ENCODE peak calls at places on chromosomes 12 and 14, in eight cellular contexts. Y, G, I, F, O, S, H and W are unnamed samples. For H3K4me1, the result is how much of the 10 kb centered on the place peaks cover.

GRCh38 chr12:29769162-29769820 is 14.5 kb downstream of the TMTC1 start:
- DNase-seq in S (no peak), O (peak), H (no peak), I (peak), F (peak), G (peak), Y (no peak), W (no peak)

GRCh38 chr12:9115731-9116689 is at the start of gene A2M:
- DNase-seq in H (no peak), F (peak), G (no peak), Y (no peak), I (peak), O (peak), S (no peak), W (no peak)

GRCh38 chr14:68740798-68741480 is 51.9 kb downstream of the ZFP36L1 start:
- DNase-seq in O (no peak), G (no peak), I (no peak), S (no peak), F (no peak), Y (no peak), H (no peak), W (no peak)

GRCh38 chr12:100860611-100861010 is 66.0 kb downstream of the ANO4 start:
- DNase-seq in G (peak), I (peak), O (no peak), F (no peak), Y (no peak), H (no peak), S (no peak), W (no peak)

GRCh38 chr14:74973003-74973614 is 17.7 kb upstream of the PGF start:
- DNase-seq in Y (peak), G (peak), O (peak), H (no peak), I (peak), F (peak), S (no peak), W (no peak)

GRCh38 chr14:74349757-74350156 is 1.5 kb downstream of the VRTN start:
- DNase-seq in G (no peak), H (no peak), S (peak), Y (no peak), I (no peak), O (no peak), F (no peak), W (no peak)

GRCh38 chr14:50666772-50667490 is 1.2 kb downstream of the SAV1 start:
- DNase-seq in F (no peak), S (peak), I (peak), G (peak), Y (peak), H (no peak), O (peak), W (peak)

GRCh38 chr12:1911598-1912575 is 6.6 kb downstream of the CACNA2D4 start:
- DNase-seq in G (peak), O (no peak), S (no peak), Y (no peak), H (peak), F (no peak), I (no peak), W (no peak)

GRCh38 chr14:35285168-35285990 is 6.8 kb upstream of the PSMA6 start:
- DNase-seq in G (peak), Y (peak), S (no peak), H (no peak), I (no peak), F (no peak), O (no peak), W (no peak)

GRCh38 chr14:96461950-96462798 is 40.0 kb upstream of the PAPOLA start:
- DNase-seq in H (no peak), Y (no peak), S (peak), O (no peak), F (no peak), I (no peak), G (no peak), W (no peak)

GRCh38 chr12:76074701-76075336 is 9.7 kb downstream of the NAP1L1 start:
- DNase-seq in H (no peak), F (no peak), S (no peak), G (peak), I (no peak), O (no peak), Y (no peak), W (no peak)

GRCh38 chr14:65879218-65880009 is 466.9 kb downstream of the FUT8 start:
- DNase-seq in Y (no peak), S (no peak), F (no peak), H (no peak), G (no peak), O (peak), I (peak), W (no peak)

GRCh38 chr12:91178139-91178561 is 4.5 kb downstream of the DCN start:
- DNase-seq in I (peak), G (no peak), O (peak), H (no peak), Y (no peak), S (no peak), F (no peak), W (no peak)

GRCh38 chr14:64465856-64466554 is 706 bp downstream of the AKAP5 start:
- DNase-seq in O (peak), I (peak), Y (no peak), F (no peak), S (peak), H (no peak), G (peak), W (peak)

GRCh38 chr12:43957732-43958131 is 121.9 kb downstream of the TMEM117 start:
- DNase-seq in O (peak), S (peak), G (peak), F (no peak), Y (peak), H (no peak), I (peak), W (peak)

GRCh38 chr14:73567951-73568885 is 795 bp upstream of the ACOT2 start:
- DNase-seq in F (no peak), H (no peak), Y (no peak), I (peak), S (no peak), G (peak), O (peak), W (no peak)

GRCh38 chr12:106249411-106250135 is 1.8 kb upstream of the CKAP4 start:
- DNase-seq in O (no peak), S (no peak), F (no peak), H (no peak), G (no peak), Y (peak), I (no peak), W (no peak)

GRCh38 chr14:77260631-77261030 is 10.4 kb downstream of the NGB start:
- DNase-seq in F (no peak), S (no peak), O (peak), G (peak), Y (no peak), I (no peak), H (no peak), W (peak)

GRCh38 chr12:9244894-9245293 is 36.7 kb upstream of the PZP start:
- DNase-seq in G (no peak), H (no peak), O (no peak), Y (no peak), S (no peak), F (no peak), I (peak), W (no peak)

GRCh38 chr14:70871863-70872677 is 35.2 kb upstream of the PCNX1 start:
- DNase-seq in I (no peak), G (no peak), O (no peak), F (no peak), H (no peak), S (no peak), Y (no peak), W (no peak)

GRCh38 chr12:48828293-48828692 is 10.0 kb downstream of the CACNB3 start:
- DNase-seq in O (no peak), Y (no peak), G (peak), I (no peak), S (no peak), F (no peak), H (no peak), W (no peak)

GRCh38 chr12:41193321-41193720 is 5.2 kb downstream of the PDZRN4 start:
- DNase-seq in H (no peak), I (no peak), F (no peak), Y (no peak), G (no peak), S (no peak), O (no peak), W (no peak)

GRCh38 chr12:28191018-28191595 is 851 bp downstream of the CCDC91 start:
- DNase-seq in Y (peak), G (peak), F (peak), O (no peak), S (no peak), H (peak), I (peak), W (no peak)

GRCh38 chr14:67413806-67414769 is 2.1 kb upstream of the PLEK2 start:
- DNase-seq in O (peak), H (no peak), G (peak), Y (no peak), S (no peak), F (peak), I (peak), W (peak)

GRCh38 chr12:49298160-49298559 is 3.2 kb downstream of the PRPH start:
- DNase-seq in O (no peak), I (no peak), Y (no peak), H (no peak), G (peak), S (no peak), F (no peak), W (peak)

GRCh38 chr12:52247622-52248540 is 14.8 kb downstream of the KRT7 start:
- DNase-seq in F (peak), S (no peak), G (peak), Y (no peak), H (no peak), O (no peak), I (no peak), W (no peak)
- H3K4me1 ChIP-seq in F (half or more), S (under half), G (under half), Y (under half), H (under half), O (under half), I (under half), W (under half)

DNA sequence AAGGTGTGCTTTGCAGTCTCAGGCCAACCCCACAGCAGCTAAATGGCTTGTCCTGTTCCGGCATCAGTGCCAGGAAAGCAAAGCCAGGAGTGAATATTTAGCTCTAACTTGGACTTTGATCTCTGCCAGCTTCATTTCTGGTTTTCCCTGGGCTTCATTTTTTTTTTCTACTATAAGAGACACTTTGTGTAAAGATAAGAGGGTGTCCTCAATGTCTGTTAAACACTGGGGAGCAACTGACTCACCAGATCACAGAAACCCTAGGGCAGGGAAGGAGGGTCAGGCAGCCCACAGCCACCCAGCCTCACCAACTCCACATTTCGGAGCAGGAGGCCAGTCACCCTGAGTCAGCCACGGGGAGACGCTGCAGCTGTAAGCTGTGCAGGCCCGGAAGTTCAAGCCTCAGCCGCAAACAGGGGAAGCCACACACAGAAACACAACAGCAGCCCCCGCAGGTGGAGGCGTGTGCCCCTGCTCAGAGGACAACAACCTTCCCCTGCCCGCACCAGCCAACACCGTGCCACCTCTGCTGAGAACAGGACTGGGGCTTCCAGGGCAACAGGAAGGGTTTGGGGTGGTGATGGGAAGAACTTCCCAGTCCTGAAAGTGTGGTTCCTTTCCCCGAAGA is 6.3 kb downstream of the TNFRSF1A start:
- DNase-seq in F (peak), Y (peak), S (peak), G (peak), O (peak), I (peak), H (peak), W (peak)
- TF ChIP-seq CTCF in F (peak), Y (peak), S (peak), G (peak), O (peak), I (peak), H (peak), W (peak)

GRCh38 chr14:87434680-87435079 is 558.3 kb downstream of the GALC start:
- DNase-seq in F (no peak), Y (no peak), O (no peak), S (peak), G (no peak), H (no peak), I (no peak), W (no peak)

GRCh38 chr14:87432698-87433097 is 560.3 kb downstream of the GALC start:
- DNase-seq in H (no peak), S (no peak), Y (no peak), O (no peak), I (no peak), G (no peak), F (no peak), W (no peak)

GRCh38 chr14:87434011-87434410 is 559.0 kb downstream of the GALC start:
- DNase-seq in F (no peak), H (no peak), O (no peak), G (no peak), S (no peak), I (no peak), Y (no peak), W (no peak)

DNA sequence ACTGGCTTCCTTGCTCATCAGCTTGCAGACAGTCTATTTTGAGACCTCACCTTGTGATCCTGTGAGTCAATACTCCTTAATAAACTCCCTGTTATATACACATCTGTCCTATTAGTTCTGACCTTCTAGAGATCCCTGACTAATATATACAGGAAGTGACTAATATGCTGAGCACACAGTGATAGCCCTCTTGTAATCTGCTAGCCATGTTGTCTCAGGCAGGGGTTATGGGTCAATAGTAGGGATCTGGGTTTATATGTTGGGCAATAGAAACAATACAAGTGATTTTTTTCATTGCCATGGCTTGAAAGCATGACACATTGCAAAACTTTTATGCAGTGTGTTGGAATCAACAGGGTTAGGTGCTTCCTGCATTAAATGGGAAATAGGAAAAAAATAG is 562.2 kb downstream of the GALC start:
- DNase-seq in I (peak), O (peak), H (no peak), Y (no peak), F (no peak), G (no peak), S (no peak), W (no peak)
- H3K4me3 ChIP-seq in I (no peak), O (no peak), H (no peak), Y (no peak), F (no peak), G (no peak), S (no peak), W (no peak)

GRCh38 chr14:32509632-32510187 is 180.6 kb downstream of the AKAP6 start:
- DNase-seq in O (peak), G (peak), S (peak), F (peak), I (peak), H (peak), Y (no peak), W (no peak)
- H3K4me1 ChIP-seq in O (under half), G (under half), S (under half), F (under half), I (under half), H (under half), Y (under half), W (under half)

DNA sequence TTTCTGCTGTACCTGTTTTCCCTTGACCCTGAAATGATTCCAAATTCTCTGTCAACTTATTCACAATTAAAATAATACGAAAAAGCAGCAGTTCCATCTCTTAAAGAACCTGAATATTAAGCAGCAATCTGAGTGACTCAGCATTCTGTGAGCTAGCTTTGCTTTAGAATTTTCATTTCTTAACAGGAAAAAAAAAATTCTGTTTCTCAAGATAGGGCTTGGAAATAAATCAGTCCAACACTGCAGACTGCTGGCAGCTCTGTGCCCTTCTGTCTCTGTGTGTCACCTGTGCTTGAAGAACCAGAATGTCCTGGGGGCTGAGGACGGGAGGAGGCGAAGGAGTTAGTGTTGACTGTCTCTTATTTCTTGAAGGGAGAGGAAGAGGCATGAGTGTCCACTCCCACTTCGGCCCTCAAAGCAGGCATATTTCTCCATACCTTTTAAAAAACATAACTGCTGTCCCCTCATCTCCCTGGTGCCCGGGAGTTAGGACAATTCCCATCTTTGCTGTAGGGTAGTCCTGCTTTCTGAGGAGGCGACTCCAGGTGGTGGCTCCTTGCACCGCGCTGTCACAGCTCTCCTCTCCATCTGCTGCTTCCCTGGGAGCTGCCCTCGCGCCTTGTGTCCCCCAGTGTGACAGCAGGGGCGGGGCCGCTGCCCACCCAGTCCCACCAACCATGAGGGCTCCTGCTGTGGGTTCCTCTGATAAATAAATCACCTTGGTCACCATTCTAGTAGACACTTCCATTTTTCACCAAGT is 203.1 kb downstream of the CALM1 start:
- DNase-seq in Y (no peak), O (peak), H (no peak), S (no peak), G (no peak), F (no peak), I (peak), W (no peak)
- TF ChIP-seq CTCF in Y (no peak), O (peak), H (no peak), S (no peak), G (peak), F (peak), I (no peak), W (peak)

GRCh38 chr14:100711117-100711462 is 15.6 kb upstream of the DLK1 start:
- DNase-seq in S (no peak), O (no peak), G (no peak), I (no peak), Y (no peak), F (no peak), H (no peak), W (no peak)

GRCh38 chr14:100709956-100710284 is 16.8 kb upstream of the DLK1 start:
- DNase-seq in I (no peak), H (no peak), S (no peak), G (no peak), F (no peak), Y (no peak), O (no peak), W (no peak)

GRCh38 chr14:100708349-100709217 is 18.1 kb upstream of the DLK1 start:
- DNase-seq in O (peak), F (no peak), I (no peak), S (peak), G (no peak), Y (no peak), H (peak), W (peak)

GRCh38 chr14:100710391-100711116 is 16.1 kb upstream of the DLK1 start:
- DNase-seq in O (no peak), Y (no peak), H (no peak), F (no peak), I (no peak), S (no peak), G (no peak), W (no peak)

GRCh38 chr14:100709252-100709955 is 17.3 kb upstream of the DLK1 start:
- DNase-seq in F (no peak), G (peak), H (no peak), Y (no peak), I (peak), S (peak), O (peak), W (no peak)
- H3K4me3 ChIP-seq in F (peak), G (peak), H (no peak), Y (no peak), I (peak), S (peak), O (no peak), W (no peak)

GRCh38 chr12:15205341-15206010 is 15.7 kb downstream of the RERG start:
- DNase-seq in F (no peak), G (no peak), O (peak), Y (no peak), H (no peak), S (no peak), I (no peak), W (no peak)
- H3K4me1 ChIP-seq in F (half or more), G (under half), O (under half), Y (under half), H (under half), S (under half), I (under half), W (under half)

GRCh38 chr12:32261638-32262037 is 137.7 kb upstream of the FGD4 start:
- DNase-seq in S (peak), F (no peak), O (peak), I (no peak), G (no peak), Y (peak), H (no peak), W (no peak)
- TF ChIP-seq CTCF in S (peak), F (no peak), O (peak), I (no peak), G (no peak), Y (peak), H (no peak), W (peak)

DNA sequence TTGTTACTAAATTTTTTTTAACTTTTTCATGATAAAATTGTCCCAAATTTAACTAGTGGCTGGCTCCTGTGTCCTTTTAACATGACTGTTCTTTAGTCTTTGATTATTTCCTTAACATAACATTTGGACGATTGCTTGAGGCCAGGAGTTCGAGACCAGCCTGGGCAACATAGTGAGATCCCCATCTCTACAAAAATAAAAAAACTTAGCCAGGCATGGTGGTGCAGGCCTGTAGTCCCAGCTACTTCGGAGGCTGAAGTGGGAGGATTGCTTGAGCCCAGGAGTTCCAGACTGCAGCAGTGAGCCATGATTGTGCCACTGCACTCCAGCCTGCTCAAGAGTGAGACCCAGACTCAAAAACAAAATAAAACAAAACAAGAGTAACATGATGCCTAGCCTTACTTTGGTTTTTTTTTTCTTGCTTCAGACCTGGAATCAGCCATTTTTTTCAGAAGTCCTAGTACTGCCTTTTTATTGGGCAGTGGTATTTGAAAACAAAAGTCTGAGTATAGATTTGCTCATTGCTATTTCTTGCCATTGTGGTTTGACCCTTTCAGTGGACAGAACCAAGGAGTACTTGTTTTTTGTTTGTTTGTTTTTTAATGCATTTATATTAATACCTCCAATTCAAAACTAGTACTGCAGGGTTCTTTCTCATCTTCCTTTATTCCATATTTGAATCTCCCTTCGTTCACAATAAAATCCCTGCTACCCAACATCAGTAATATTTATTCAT is 4.8 kb downstream of the TOGARAM1 start:
- DNase-seq in H (no peak), F (no peak), Y (no peak), G (no peak), O (peak), I (peak), S (peak), W (no peak)
- H3K4me3 ChIP-seq in H (no peak), F (peak), Y (peak), G (peak), O (peak), I (peak), S (peak), W (peak)